ENCODE peak calls at places on chromosomes 7 and 10, in six cellular contexts. C is bronchial epithelial cell, M is psoas muscle, G is BE2C, H is NB4, X is AG04449. A is an unnamed sample.
A peak's percentile ranks its signal among the peaks of the same experiment; 100 is the strongest.

GRCh38 chr10:21975378-21975990 is 28.0 kb downstream of the DNAJC1 start:
- DNase-seq in C (no peak), M (no peak), G (no peak), H (no peak), X (no peak), A (no peak)

GRCh38 chr7:156897673-156898072 is 4.7 kb upstream of the LMBR1 start:
- DNase-seq in C (peak; percentile 20), M (no peak), G (no peak), H (no peak), X (no peak), A (no peak)

GRCh38 chr7:152502813-152503790 is 67.3 kb upstream of the KMT2C start:
- DNase-seq in C (no peak), M (no peak), G (no peak), H (no peak), X (no peak), A (no peak)

GRCh38 chr10:3778708-3779108 is 6.3 kb downstream of the KLF6 start:
- DNase-seq in C (peak; percentile 33), M (no peak), G (no peak), H (no peak), X (no peak), A (no peak)

GRCh38 chr10:28382520-28383269 is 79.8 kb upstream of the MPP7 start:
- DNase-seq in C (peak; percentile 90), M (no peak), G (no peak), H (no peak), X (peak; percentile 63), A (peak; percentile 95)

GRCh38 chr7:132577206-132578049 is 1.2 kb upstream of the PLXNA4 start:
- DNase-seq in C (no peak), M (peak; percentile 71), G (peak; percentile 91), H (peak; percentile 44), X (no peak), A (no peak)

GRCh38 chr7:101173752-101174244 is 6.3 kb downstream of the NAT16 start:
- DNase-seq in C (peak; percentile 63), M (no peak), G (no peak), H (peak; percentile 74), X (no peak), A (peak; percentile 32)

GRCh38 chr7:18597759-18598158 is 102.2 kb downstream of the HDAC9 start:
- DNase-seq in C (no peak), M (no peak), G (no peak), H (no peak), X (no peak), A (no peak)

GRCh38 chr7:2687338-2687869 is 598 bp upstream of the AMZ1 start:
- DNase-seq in C (no peak), M (no peak), G (peak; percentile 78), H (no peak), X (no peak), A (no peak)

GRCh38 chr10:113442340-113442739 is 110.5 kb upstream of the HABP2 start:
- DNase-seq in C (no peak), M (no peak), G (no peak), H (peak; percentile 23), X (no peak), A (no peak)

GRCh38 chr7:121475806-121476205 is 79.7 kb upstream of the FAM3C start:
- DNase-seq in C (no peak), M (no peak), G (no peak), H (no peak), X (no peak), A (no peak)

GRCh38 chr7:90119178-90119971 is 34.9 kb upstream of the STEAP1 start:
- DNase-seq in C (no peak), M (peak; percentile 30), G (no peak), H (no peak), X (no peak), A (no peak)

GRCh38 chr7:81516898-81517297 is 252.9 kb downstream of the HGF start:
- DNase-seq in C (peak; percentile 22), M (no peak), G (no peak), H (no peak), X (no peak), A (no peak)

GRCh38 chr7:71144963-71145362 is 13.0 kb downstream of the GALNT17 start:
- DNase-seq in C (no peak), M (no peak), G (no peak), H (no peak), X (no peak), A (no peak)

GRCh38 chr10:4008676-4009382 is 223.8 kb upstream of the KLF6 start:
- DNase-seq in C (no peak), M (no peak), G (no peak), H (no peak), X (no peak), A (no peak)

GRCh38 chr10:132152896-132153580 is 33.7 kb upstream of the DPYSL4 start:
- DNase-seq in C (no peak), M (peak; percentile 8), G (no peak), H (no peak), X (no peak), A (no peak)

DNA sequence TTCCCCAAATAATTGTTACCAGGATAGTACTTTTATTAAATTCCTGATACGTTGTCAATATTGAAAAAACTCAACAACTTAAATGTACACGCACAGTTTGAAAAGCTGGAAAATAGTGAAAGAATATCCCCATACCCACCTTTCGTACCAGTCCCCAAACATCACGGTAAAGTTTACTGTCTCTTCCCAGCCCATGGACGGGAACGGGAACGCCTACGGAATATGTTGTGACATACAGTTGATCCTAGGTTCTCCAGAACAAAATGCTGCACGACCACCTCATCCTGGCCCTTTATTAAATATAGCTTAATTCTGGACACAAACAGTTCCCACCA is 533 bp upstream of the BCAP29 start:
- DNase-seq in C (peak; percentile 27), M (no peak), G (no peak), H (no peak), X (no peak), A (no peak)
- H3K4me3 ChIP-seq in C (peak overlapping the region; percentile 74), M (peak overlapping the region; percentile 66), G (peak overlapping the region; percentile 88), H (peak overlapping the region; percentile 89), X (peak overlapping the region; percentile 74), A (peak overlapping the region; percentile 73)

GRCh38 chr7:92696584-92696983 is 106.4 kb upstream of the FAM133B start:
- DNase-seq in C (no peak), M (no peak), G (no peak), H (no peak), X (no peak), A (no peak)

GRCh38 chr7:92695308-92696261 is 105.4 kb upstream of the FAM133B start:
- DNase-seq in C (peak; percentile 38), M (peak; percentile 13), G (peak; percentile 56), H (no peak), X (peak; percentile 86), A (peak; percentile 85)

GRCh38 chr7:92694211-92694610 is 104.0 kb upstream of the FAM133B start:
- DNase-seq in C (no peak), M (no peak), G (no peak), H (no peak), X (no peak), A (no peak)

GRCh38 chr7:92693519-92693918 is 103.3 kb upstream of the FAM133B start:
- DNase-seq in C (no peak), M (no peak), G (no peak), H (no peak), X (no peak), A (no peak)

DNA sequence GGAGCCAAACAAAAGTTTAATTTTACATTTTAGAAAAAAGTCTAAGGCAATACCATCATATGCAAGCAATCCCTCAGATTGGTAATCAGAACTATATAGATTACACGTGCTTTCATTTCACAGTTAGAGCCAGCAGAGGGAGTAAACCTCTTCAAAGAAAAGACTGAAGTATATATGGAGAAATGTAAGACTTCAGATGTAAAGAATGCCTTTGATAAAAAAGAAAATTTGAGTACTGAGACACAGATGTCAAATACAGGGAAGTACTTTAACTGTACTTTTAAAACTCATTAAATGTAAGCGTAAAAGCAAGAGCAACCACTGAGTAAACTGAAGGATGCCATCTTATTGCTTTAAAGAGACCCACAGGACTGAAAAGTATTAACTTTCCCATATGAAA is 101.4 kb upstream of the FAM133B start:
- DNase-seq in C (peak; percentile 65), M (no peak), G (peak; percentile 26), H (peak; percentile 68), X (no peak), A (peak; percentile 29)
- TF ChIP-seq CTCF in C (peak; percentile 31), M (peak; percentile 36), G (peak; percentile 63), H (peak; percentile 47), X (peak; percentile 37), A (peak; percentile 33)

GRCh38 chr7:34320926-34321609 is 336.9 kb upstream of the NPSR1 start:
- DNase-seq in C (peak; percentile 81), M (peak; percentile 17), G (peak; percentile 51), H (peak; percentile 68), X (no peak), A (peak; percentile 48)
- H3K4me3 ChIP-seq in C (no peak overlapping the region), M (peak overlapping the region; percentile 29), G (peak overlapping the region; percentile 15), H (no peak overlapping the region), X (no peak overlapping the region), A (no peak overlapping the region)

GRCh38 chr7:961546-962400 is 7.3 kb upstream of the ADAP1 start:
- DNase-seq in C (no peak), M (no peak), G (no peak), H (no peak), X (no peak), A (no peak)

GRCh38 chr7:962401-963081 is 8.1 kb upstream of the ADAP1 start:
- DNase-seq in C (no peak), M (no peak), G (peak; percentile 9), H (no peak), X (no peak), A (no peak)

GRCh38 chr7:963236-964078 is 9.0 kb upstream of the ADAP1 start:
- DNase-seq in C (no peak), M (no peak), G (peak; percentile 18), H (no peak), X (no peak), A (no peak)

GRCh38 chr7:966291-967069 is 8.9 kb downstream of the COX19 start:
- DNase-seq in C (no peak), M (peak; percentile 1), G (no peak), H (no peak), X (no peak), A (no peak)

GRCh38 chr7:964401-965231 is 10.1 kb upstream of the ADAP1 start:
- DNase-seq in C (no peak), M (peak; percentile 39), G (peak; percentile 71), H (no peak), X (no peak), A (no peak)
- TF ChIP-seq CTCF in C (peak; percentile 12), M (peak; percentile 24), G (peak; percentile 69), H (no peak), X (no peak), A (no peak)